ENCODE peak calls at places on chromosomes 11 and 22, in eight cellular contexts. One of them, this sample, is unnamed.

GRCh38 chr22:20173246-20173645 is 22.4 kb upstream of the CCDC188 start:
- DNase-seq in transverse colon: no peak
- DNase-seq in brain microvascular endothelial cell: no peak
- DNase-seq in astrocyte of the cerebellum: no peak
- DNase-seq in AG10803: no peak
- DNase-seq in NB4: no peak
- DNase-seq in nephron progenitor cell: no peak
- DNase-seq in body of pancreas: no peak
- DNase-seq in this sample: no peak

GRCh38 chr11:36376315-36376887 is 80.3 kb downstream of the PRR5L start:
- DNase-seq in brain microvascular endothelial cell: no peak
- DNase-seq in transverse colon: peak; percentile 63
- DNase-seq in nephron progenitor cell: peak; percentile 63
- DNase-seq in astrocyte of the cerebellum: no peak
- DNase-seq in AG10803: peak; percentile 34
- DNase-seq in body of pancreas: peak; percentile 18
- DNase-seq in NB4: no peak
- DNase-seq in this sample: no peak

GRCh38 chr22:46085831-46086576 is 64.3 kb upstream of the PPARA start:
- DNase-seq in astrocyte of the cerebellum: no peak
- DNase-seq in transverse colon: peak; percentile 93
- DNase-seq in NB4: no peak
- DNase-seq in nephron progenitor cell: no peak
- DNase-seq in AG10803: peak; percentile 94
- DNase-seq in body of pancreas: peak; percentile 64
- DNase-seq in brain microvascular endothelial cell: no peak
- DNase-seq in this sample: no peak

GRCh38 chr11:62546244-62546936 is at the start of gene AHNAK:
- DNase-seq in astrocyte of the cerebellum: no peak
- DNase-seq in nephron progenitor cell: peak; percentile 82
- DNase-seq in transverse colon: peak; percentile 92
- DNase-seq in body of pancreas: peak; percentile 70
- DNase-seq in AG10803: peak; percentile 67
- DNase-seq in NB4: peak; percentile 90
- DNase-seq in brain microvascular endothelial cell: no peak
- DNase-seq in this sample: peak; percentile 43

GRCh38 chr11:8652140-8652539 is 30.3 kb downstream of the TRIM66 start:
- DNase-seq in astrocyte of the cerebellum: peak; percentile 81
- DNase-seq in body of pancreas: no peak
- DNase-seq in AG10803: peak; percentile 97
- DNase-seq in nephron progenitor cell: no peak
- DNase-seq in NB4: no peak
- DNase-seq in brain microvascular endothelial cell: peak; percentile 67
- DNase-seq in transverse colon: no peak
- DNase-seq in this sample: no peak

GRCh38 chr22:50192056-50192824 is 6.5 kb downstream of the TRABD start:
- DNase-seq in astrocyte of the cerebellum: no peak
- DNase-seq in NB4: peak; percentile 77
- DNase-seq in body of pancreas: no peak
- DNase-seq in AG10803: no peak
- DNase-seq in brain microvascular endothelial cell: no peak
- DNase-seq in nephron progenitor cell: no peak
- DNase-seq in transverse colon: no peak
- DNase-seq in this sample: no peak

GRCh38 chr22:39251762-39252460 is 7.1 kb upstream of the PDGFB start:
- DNase-seq in transverse colon: no peak
- DNase-seq in nephron progenitor cell: no peak
- DNase-seq in body of pancreas: peak; percentile 33
- DNase-seq in brain microvascular endothelial cell: no peak
- DNase-seq in astrocyte of the cerebellum: no peak
- DNase-seq in AG10803: no peak
- DNase-seq in NB4: no peak
- DNase-seq in this sample: no peak

GRCh38 chr11:76736266-76736665 is 46.9 kb upstream of the TSKU start:
- DNase-seq in brain microvascular endothelial cell: no peak
- DNase-seq in nephron progenitor cell: no peak
- DNase-seq in transverse colon: no peak
- DNase-seq in astrocyte of the cerebellum: no peak
- DNase-seq in AG10803: no peak
- DNase-seq in NB4: no peak
- DNase-seq in body of pancreas: no peak
- DNase-seq in this sample: no peak

GRCh38 chr11:72629266-72629665 is 45.0 kb downstream of the PDE2A start:
- DNase-seq in NB4: no peak
- DNase-seq in brain microvascular endothelial cell: no peak
- DNase-seq in body of pancreas: no peak
- DNase-seq in nephron progenitor cell: no peak
- DNase-seq in astrocyte of the cerebellum: no peak
- DNase-seq in AG10803: peak; percentile 34
- DNase-seq in transverse colon: peak; percentile 67
- DNase-seq in this sample: no peak

GRCh38 chr11:12166299-12167092 is 56.1 kb downstream of the MICAL2 start:
- DNase-seq in astrocyte of the cerebellum: no peak
- DNase-seq in AG10803: no peak
- DNase-seq in transverse colon: no peak
- DNase-seq in nephron progenitor cell: no peak
- DNase-seq in brain microvascular endothelial cell: no peak
- DNase-seq in body of pancreas: no peak
- DNase-seq in NB4: no peak
- DNase-seq in this sample: no peak

GRCh38 chr11:78417175-78417887 is at the start of gene GAB2:
- DNase-seq in brain microvascular endothelial cell: no peak
- DNase-seq in nephron progenitor cell: no peak
- DNase-seq in astrocyte of the cerebellum: no peak
- DNase-seq in body of pancreas: peak; percentile 57
- DNase-seq in transverse colon: peak; percentile 66
- DNase-seq in AG10803: no peak
- DNase-seq in NB4: no peak
- DNase-seq in this sample: no peak

GRCh38 chr22:25051073-25051472 is 98.6 kb downstream of the KIAA1671 start:
- DNase-seq in nephron progenitor cell: no peak
- DNase-seq in NB4: peak; percentile 23
- DNase-seq in body of pancreas: no peak
- DNase-seq in astrocyte of the cerebellum: no peak
- DNase-seq in brain microvascular endothelial cell: no peak
- DNase-seq in AG10803: no peak
- DNase-seq in transverse colon: no peak
- DNase-seq in this sample: no peak

GRCh38 chr11:104073950-104074349 is 37.5 kb downstream of the DDI1 start:
- DNase-seq in astrocyte of the cerebellum: no peak
- DNase-seq in body of pancreas: no peak
- DNase-seq in brain microvascular endothelial cell: peak; percentile 29
- DNase-seq in NB4: peak; percentile 80
- DNase-seq in transverse colon: no peak
- DNase-seq in nephron progenitor cell: no peak
- DNase-seq in AG10803: peak; percentile 15
- DNase-seq in this sample: no peak

GRCh38 chr11:11845066-11845465 is 3.3 kb downstream of the USP47 start:
- DNase-seq in NB4: no peak
- DNase-seq in AG10803: no peak
- DNase-seq in body of pancreas: peak; percentile 48
- DNase-seq in astrocyte of the cerebellum: no peak
- DNase-seq in brain microvascular endothelial cell: no peak
- DNase-seq in transverse colon: no peak
- DNase-seq in nephron progenitor cell: no peak
- DNase-seq in this sample: no peak

GRCh38 chr22:42623301-42623751 is 8.6 kb upstream of the POLDIP3 start:
- DNase-seq in NB4: no peak
- DNase-seq in brain microvascular endothelial cell: no peak
- DNase-seq in transverse colon: peak; percentile 86
- DNase-seq in body of pancreas: no peak
- DNase-seq in astrocyte of the cerebellum: no peak
- DNase-seq in AG10803: no peak
- DNase-seq in nephron progenitor cell: no peak
- DNase-seq in this sample: no peak

GRCh38 chr11:1581976-1582375 is 3.1 kb downstream of the KRTAP5-1 start:
- DNase-seq in body of pancreas: no peak
- DNase-seq in nephron progenitor cell: no peak
- DNase-seq in astrocyte of the cerebellum: no peak
- DNase-seq in NB4: no peak
- DNase-seq in AG10803: no peak
- DNase-seq in transverse colon: no peak
- DNase-seq in brain microvascular endothelial cell: no peak
- DNase-seq in this sample: no peak

GRCh38 chr11:45083544-45084087 is 62.8 kb upstream of the PRDM11 start:
- DNase-seq in AG10803: no peak
- DNase-seq in transverse colon: no peak
- DNase-seq in brain microvascular endothelial cell: no peak
- DNase-seq in NB4: no peak
- DNase-seq in astrocyte of the cerebellum: no peak
- DNase-seq in body of pancreas: no peak
- DNase-seq in nephron progenitor cell: no peak
- DNase-seq in this sample: no peak
- TF ChIP-seq CTCF in AG10803: peak; percentile 46
- TF ChIP-seq CTCF in transverse colon: no peak
- TF ChIP-seq CTCF in brain microvascular endothelial cell: peak; percentile 67
- TF ChIP-seq CTCF in NB4: peak; percentile 59
- TF ChIP-seq CTCF in astrocyte of the cerebellum: peak; percentile 45
- TF ChIP-seq CTCF in body of pancreas: no peak
- TF ChIP-seq CTCF in nephron progenitor cell: peak; percentile 25
- TF ChIP-seq CTCF in this sample: peak; percentile 43

DNA sequence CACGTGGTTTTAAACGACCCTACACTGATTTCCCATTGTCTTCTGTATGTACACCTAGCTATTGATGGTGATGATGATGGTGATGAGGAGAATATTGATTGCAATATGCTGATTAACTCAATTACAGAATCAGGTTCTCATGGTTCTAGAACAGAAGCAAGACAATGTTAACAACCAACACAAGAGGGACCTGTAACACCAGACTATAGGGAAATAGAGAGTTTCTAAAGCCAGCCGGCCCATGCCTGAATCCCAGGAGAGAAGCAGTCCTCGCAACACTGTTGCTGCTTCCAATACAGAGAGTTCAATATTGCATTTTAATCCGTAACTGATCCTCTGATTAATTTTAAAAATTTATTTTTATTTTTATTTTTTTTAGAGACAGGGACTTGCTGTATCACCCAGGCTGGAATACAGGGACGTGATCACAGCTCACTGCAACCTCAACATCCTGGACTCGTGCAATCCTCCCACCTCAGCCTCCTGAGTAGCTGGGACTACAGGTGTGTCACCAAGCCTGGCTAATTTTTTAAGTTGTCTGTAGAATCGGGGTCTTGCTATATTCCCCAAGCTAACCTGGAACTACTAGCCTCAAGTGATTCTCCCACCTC is 22.2 kb upstream of the UBASH3B start:
- DNase-seq in body of pancreas: no peak
- DNase-seq in brain microvascular endothelial cell: peak; percentile 71
- DNase-seq in nephron progenitor cell: peak; percentile 13
- DNase-seq in astrocyte of the cerebellum: peak; percentile 61
- DNase-seq in transverse colon: no peak
- DNase-seq in NB4: peak; percentile 82
- DNase-seq in AG10803: peak; percentile 68
- DNase-seq in this sample: no peak
- TF ChIP-seq CTCF in body of pancreas: no peak
- TF ChIP-seq CTCF in brain microvascular endothelial cell: peak; percentile 64
- TF ChIP-seq CTCF in nephron progenitor cell: peak; percentile 47
- TF ChIP-seq CTCF in astrocyte of the cerebellum: peak; percentile 58
- TF ChIP-seq CTCF in transverse colon: no peak
- TF ChIP-seq CTCF in NB4: peak; percentile 58
- TF ChIP-seq CTCF in AG10803: peak; percentile 79
- TF ChIP-seq CTCF in this sample: peak; percentile 63

GRCh38 chr22:33210129-33210784 is 152.1 kb upstream of the SYN3 start:
- DNase-seq in transverse colon: peak; percentile 9
- DNase-seq in AG10803: peak; percentile 40
- DNase-seq in astrocyte of the cerebellum: no peak
- DNase-seq in NB4: peak; percentile 55
- DNase-seq in brain microvascular endothelial cell: peak; percentile 11
- DNase-seq in nephron progenitor cell: peak; percentile 47
- DNase-seq in body of pancreas: peak; percentile 19
- DNase-seq in this sample: peak; percentile 44
- TF ChIP-seq CTCF in transverse colon: peak; percentile 52
- TF ChIP-seq CTCF in AG10803: peak; percentile 66
- TF ChIP-seq CTCF in astrocyte of the cerebellum: peak; percentile 62
- TF ChIP-seq CTCF in NB4: peak; percentile 57
- TF ChIP-seq CTCF in brain microvascular endothelial cell: peak; percentile 65
- TF ChIP-seq CTCF in nephron progenitor cell: peak; percentile 70
- TF ChIP-seq CTCF in body of pancreas: peak; percentile 44
- TF ChIP-seq CTCF in this sample: peak; percentile 73

GRCh38 chr22:47213571-47214230 is 451.3 kb downstream of the TBC1D22A start:
- DNase-seq in AG10803: peak; percentile 11
- DNase-seq in NB4: peak; percentile 47
- DNase-seq in astrocyte of the cerebellum: no peak
- DNase-seq in nephron progenitor cell: no peak
- DNase-seq in body of pancreas: no peak
- DNase-seq in transverse colon: peak; percentile 28
- DNase-seq in brain microvascular endothelial cell: no peak
- DNase-seq in this sample: no peak
- TF ChIP-seq CTCF in AG10803: peak; percentile 78
- TF ChIP-seq CTCF in NB4: peak; percentile 91
- TF ChIP-seq CTCF in astrocyte of the cerebellum: peak; percentile 53
- TF ChIP-seq CTCF in nephron progenitor cell: peak; percentile 16
- TF ChIP-seq CTCF in body of pancreas: peak; percentile 52
- TF ChIP-seq CTCF in transverse colon: peak; percentile 73
- TF ChIP-seq CTCF in brain microvascular endothelial cell: peak; percentile 52
- TF ChIP-seq CTCF in this sample: peak; percentile 51

DNA sequence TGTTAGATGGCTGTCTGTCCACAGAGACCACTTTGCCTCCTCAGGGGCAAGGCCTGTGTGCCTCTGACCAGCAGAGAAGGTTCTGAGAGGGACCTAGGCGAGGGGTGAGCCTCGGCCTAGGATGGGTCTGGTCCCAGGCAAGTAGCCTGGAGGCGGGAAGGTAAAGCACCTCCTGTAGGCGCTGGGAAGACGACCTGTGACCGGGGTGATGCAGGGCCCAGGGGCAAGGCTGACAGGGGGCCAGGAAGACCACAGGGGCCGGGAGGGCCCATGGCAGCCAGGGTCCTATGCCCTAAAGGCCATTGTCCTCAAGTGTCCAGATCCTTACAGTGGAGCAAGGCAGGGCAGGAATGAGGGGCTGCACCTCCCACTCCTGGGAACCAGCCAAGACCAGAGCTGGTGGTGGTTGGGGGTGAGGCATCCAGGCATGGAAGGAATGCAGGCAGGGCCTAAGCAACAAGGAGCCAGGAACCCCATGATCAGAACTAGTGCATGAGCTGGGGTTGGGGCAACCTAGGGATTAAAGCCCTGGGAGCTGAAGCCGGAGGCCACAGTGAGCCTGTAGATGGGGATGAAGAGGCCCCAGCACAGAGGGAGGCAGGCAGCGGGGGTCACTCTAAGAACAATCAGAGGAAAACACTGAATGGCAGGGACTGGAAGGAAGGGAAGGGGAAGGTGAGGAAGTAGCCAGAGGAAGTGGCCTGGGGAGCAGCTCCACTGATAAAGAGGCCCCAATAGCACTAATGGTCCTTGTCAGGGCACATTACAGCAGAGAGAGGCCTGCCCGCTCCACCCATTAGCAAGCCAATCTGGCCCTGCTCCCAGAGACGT is 32.9 kb upstream of the KLHL35 start:
- DNase-seq in brain microvascular endothelial cell: peak; percentile 19
- DNase-seq in astrocyte of the cerebellum: peak; percentile 49
- DNase-seq in transverse colon: no peak
- DNase-seq in AG10803: peak; percentile 71
- DNase-seq in body of pancreas: no peak
- DNase-seq in NB4: no peak
- DNase-seq in nephron progenitor cell: no peak
- DNase-seq in this sample: no peak
- TF ChIP-seq CTCF in brain microvascular endothelial cell: no peak
- TF ChIP-seq CTCF in astrocyte of the cerebellum: no peak
- TF ChIP-seq CTCF in transverse colon: no peak
- TF ChIP-seq CTCF in AG10803: no peak
- TF ChIP-seq CTCF in body of pancreas: no peak
- TF ChIP-seq CTCF in NB4: no peak
- TF ChIP-seq CTCF in nephron progenitor cell: no peak
- TF ChIP-seq CTCF in this sample: no peak